ENCODE peak calls at places on chromosome 18, in six cellular contexts. F is tibial artery, R is GM12865, M is GM23338, E is fibroblast of mammary gland, W is mesenchymal stem cell. Z is an unnamed sample.

GRCh38 chr18:76354348-76354747 is 140.7 kb downstream of the ZNF516 start:
- DNase-seq in F (no peak), M (no peak), R (no peak), E (peak), W (peak), Z (no peak)

GRCh38 chr18:57943723-57944122 is 100.3 kb upstream of the NEDD4L start:
- DNase-seq in E (peak), W (peak), F (no peak), M (no peak), R (no peak), Z (no peak)

GRCh38 chr18:31241900-31242409 is 76.0 kb upstream of the DSG1 start:
- DNase-seq in W (peak), F (no peak), E (no peak), R (no peak), M (peak), Z (no peak)

GRCh38 chr18:55296761-55297160 is 291.2 kb downstream of the TCF4 start:
- DNase-seq in R (no peak), F (no peak), E (peak), W (no peak), M (no peak), Z (no peak)

GRCh38 chr18:961644-962355 is 57.1 kb downstream of the ADCYAP1 start:
- DNase-seq in W (peak), F (no peak), R (peak), E (peak), M (peak), Z (peak)

GRCh38 chr18:23291456-23292205 is 156.3 kb downstream of the CABLES1 start:
- DNase-seq in W (no peak), E (peak), F (no peak), M (no peak), R (no peak), Z (no peak)

GRCh38 chr18:47323158-47323557 is 71.7 kb upstream of the SKOR2 start:
- DNase-seq in R (no peak), F (no peak), E (peak), M (no peak), W (no peak), Z (no peak)

GRCh38 chr18:61676763-61677434 is 215.9 kb downstream of the RNF152 start:
- DNase-seq in F (no peak), M (no peak), E (peak), R (no peak), W (no peak), Z (no peak)

GRCh38 chr18:10022365-10022764 is 108.5 kb downstream of the VAPA start:
- DNase-seq in W (no peak), E (no peak), M (no peak), R (no peak), F (no peak), Z (no peak)

GRCh38 chr18:12403601-12404506 is 3.9 kb upstream of the PRELID3A start:
- DNase-seq in M (no peak), W (peak), F (no peak), E (peak), R (peak), Z (no peak)

GRCh38 chr18:56152547-56152946 is 485.8 kb downstream of the TXNL1 start:
- DNase-seq in R (no peak), W (no peak), M (no peak), E (no peak), F (no peak), Z (no peak)

GRCh38 chr18:37565138-37565984 is at the start of gene CELF4:
- DNase-seq in E (peak), R (no peak), F (no peak), W (peak), M (peak), Z (no peak)

GRCh38 chr18:7918696-7919095 is 351.6 kb downstream of the PTPRM start:
- DNase-seq in E (no peak), F (no peak), W (peak), R (no peak), M (no peak), Z (no peak)

GRCh38 chr18:7919565-7919964 is 352.4 kb downstream of the PTPRM start:
- DNase-seq in M (no peak), E (no peak), F (no peak), W (peak), R (no peak), Z (no peak)

DNA sequence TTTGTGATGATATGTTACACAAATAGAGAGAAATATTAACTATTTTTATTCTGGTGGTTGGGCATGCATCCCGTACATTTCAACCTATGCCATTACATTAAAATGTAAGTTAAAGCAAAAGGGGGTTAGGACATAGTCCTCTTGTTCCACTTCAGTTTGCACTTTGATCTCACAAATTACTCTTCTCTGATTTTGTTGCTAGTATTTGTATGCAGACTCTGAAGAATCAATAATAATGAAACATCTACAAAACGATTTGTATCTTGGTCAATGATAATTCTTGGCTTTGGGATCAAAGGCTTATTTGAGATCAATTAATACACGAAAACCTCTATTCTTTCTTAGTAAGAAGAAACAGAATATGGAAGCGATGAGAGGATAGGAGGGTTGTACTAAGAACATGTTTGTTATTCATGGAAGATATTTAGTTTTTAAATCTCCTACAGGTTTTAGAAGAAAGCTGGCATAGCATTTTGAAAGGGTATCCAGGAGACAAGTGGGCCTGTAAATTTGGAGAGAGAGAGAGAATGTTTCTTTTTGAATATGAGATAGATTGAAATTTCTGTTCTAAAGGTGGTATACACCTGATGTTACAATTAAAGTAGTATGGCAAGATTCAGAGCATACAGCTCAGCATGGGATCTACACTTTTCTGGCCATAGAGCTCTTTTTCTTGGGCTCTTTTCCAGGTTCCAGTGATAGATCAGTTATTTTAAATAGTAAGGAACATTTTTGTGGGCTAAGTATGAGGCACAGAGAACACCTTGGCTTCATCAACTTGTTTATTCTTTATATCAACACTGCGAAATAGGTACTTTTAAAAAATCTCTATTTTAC is 347.9 kb downstream of the PTPRM start:
- DNase-seq in E (no peak), F (no peak), R (no peak), W (no peak), M (no peak), Z (no peak)
- H3K4me3 ChIP-seq in E (no peak), F (no peak), R (no peak), W (no peak), M (no peak), Z (no peak)

DNA sequence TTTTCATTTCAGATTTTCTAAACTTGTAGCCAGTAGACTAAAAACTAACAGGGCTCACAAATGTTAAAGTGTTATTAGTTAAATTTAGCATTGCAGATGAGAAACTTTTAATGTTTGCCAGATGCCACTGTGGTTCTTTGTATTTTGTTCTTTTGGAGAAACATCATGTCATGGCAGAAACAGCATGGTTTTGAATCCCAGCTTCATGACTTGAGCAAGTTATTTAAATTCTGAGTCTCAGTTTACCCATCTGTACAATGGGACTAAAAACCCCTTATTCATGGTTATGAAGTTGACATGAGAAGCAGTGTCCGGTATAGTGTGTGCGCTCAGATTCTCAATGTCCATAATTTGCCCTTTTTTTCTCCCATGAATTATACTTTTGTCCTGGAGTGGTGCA is 56.5 kb downstream of the MAPRE2 start:
- DNase-seq in E (no peak), F (no peak), W (no peak), R (no peak), M (no peak), Z (no peak)
- H3K4me3 ChIP-seq in E (no peak), F (no peak), W (no peak), R (no peak), M (no peak), Z (no peak)

GRCh38 chr18:34972765-34973414 is 68.3 kb upstream of the MAPRE2 start:
- DNase-seq in R (no peak), E (no peak), M (no peak), F (no peak), W (peak), Z (no peak)
- H3K4me3 ChIP-seq in R (no peak), E (no peak), M (no peak), F (no peak), W (no peak), Z (no peak)

GRCh38 chr18:63146185-63146584 is 173.4 kb downstream of the BCL2 start:
- DNase-seq in F (no peak), W (no peak), M (no peak), E (no peak), R (no peak), Z (no peak)
- H3K4me3 ChIP-seq in F (peak), W (peak), M (no peak), E (no peak), R (no peak), Z (no peak)

GRCh38 chr18:77990901-77991300 is 741.3 kb downstream of the GALR1 start:
- DNase-seq in E (no peak), R (no peak), M (no peak), F (no peak), W (no peak), Z (no peak)
- H3K4me3 ChIP-seq in E (no peak), R (no peak), M (no peak), F (no peak), W (no peak), Z (no peak)

Z was measured in Jurkat, Clone E6-1.